ENCODE peak calls at places on chromosome 2, in five cellular contexts. One of them, this sample, is unnamed.

GRCh38 chr2:195056001-195056400 is 601.0 kb upstream of the SLC39A10 start:
- DNase-seq in AG04449: no peak
- DNase-seq in activated CD4-positive, alpha-beta T cell treated with anti-CD3 and anti-CD28 coated beads, Interleukin-2, amount 50 U/mL, for 48 hours: no peak
- DNase-seq in posterior cingulate gyrus: no peak
- DNase-seq in esophagus squamous epithelium: no peak
- DNase-seq in this sample: no peak

GRCh38 chr2:36455788-36456187 is 100.2 kb downstream of the CRIM1 start:
- DNase-seq in AG04449: no peak
- DNase-seq in activated CD4-positive, alpha-beta T cell treated with anti-CD3 and anti-CD28 coated beads, Interleukin-2, amount 50 U/mL, for 48 hours: no peak
- DNase-seq in posterior cingulate gyrus: no peak
- DNase-seq in esophagus squamous epithelium: no peak
- DNase-seq in this sample: no peak

GRCh38 chr2:236720974-236721600 is 151.5 kb downstream of the ACKR3 start:
- DNase-seq in AG04449: no peak
- DNase-seq in activated CD4-positive, alpha-beta T cell treated with anti-CD3 and anti-CD28 coated beads, Interleukin-2, amount 50 U/mL, for 48 hours: no peak
- DNase-seq in posterior cingulate gyrus: no peak
- DNase-seq in esophagus squamous epithelium: no peak
- DNase-seq in this sample: no peak

GRCh38 chr2:235637906-235638305 is 144.1 kb downstream of the AGAP1 start:
- DNase-seq in AG04449: no peak
- DNase-seq in activated CD4-positive, alpha-beta T cell treated with anti-CD3 and anti-CD28 coated beads, Interleukin-2, amount 50 U/mL, for 48 hours: no peak
- DNase-seq in posterior cingulate gyrus: no peak
- DNase-seq in esophagus squamous epithelium: no peak
- DNase-seq in this sample: no peak

GRCh38 chr2:233566141-233566956 is at the start of gene USP40:
- DNase-seq in AG04449: peak; percentile 68
- DNase-seq in activated CD4-positive, alpha-beta T cell treated with anti-CD3 and anti-CD28 coated beads, Interleukin-2, amount 50 U/mL, for 48 hours: peak; percentile 65
- DNase-seq in posterior cingulate gyrus: peak; percentile 77
- DNase-seq in esophagus squamous epithelium: peak; percentile 33
- DNase-seq in this sample: peak; percentile 52

GRCh38 chr2:17959356-17959755 is 80.9 kb downstream of the KCNS3 start:
- DNase-seq in AG04449: no peak
- DNase-seq in activated CD4-positive, alpha-beta T cell treated with anti-CD3 and anti-CD28 coated beads, Interleukin-2, amount 50 U/mL, for 48 hours: no peak
- DNase-seq in posterior cingulate gyrus: no peak
- DNase-seq in esophagus squamous epithelium: no peak
- DNase-seq in this sample: no peak

GRCh38 chr2:86570069-86570468 is 6.8 kb upstream of the CHMP3 start:
- DNase-seq in AG04449: no peak
- DNase-seq in activated CD4-positive, alpha-beta T cell treated with anti-CD3 and anti-CD28 coated beads, Interleukin-2, amount 50 U/mL, for 48 hours: no peak
- DNase-seq in posterior cingulate gyrus: no peak
- DNase-seq in esophagus squamous epithelium: no peak
- DNase-seq in this sample: no peak

GRCh38 chr2:40213071-40213470 is 238.8 kb downstream of the SLC8A1 start:
- DNase-seq in AG04449: no peak
- DNase-seq in activated CD4-positive, alpha-beta T cell treated with anti-CD3 and anti-CD28 coated beads, Interleukin-2, amount 50 U/mL, for 48 hours: no peak
- DNase-seq in posterior cingulate gyrus: no peak
- DNase-seq in esophagus squamous epithelium: no peak
- DNase-seq in this sample: no peak

GRCh38 chr2:71604709-71605085 is 151.3 kb downstream of the DYSF start:
- DNase-seq in AG04449: no peak
- DNase-seq in activated CD4-positive, alpha-beta T cell treated with anti-CD3 and anti-CD28 coated beads, Interleukin-2, amount 50 U/mL, for 48 hours: no peak
- DNase-seq in posterior cingulate gyrus: no peak
- DNase-seq in esophagus squamous epithelium: no peak
- DNase-seq in this sample: no peak

GRCh38 chr2:174490032-174490431 is 3.2 kb upstream of the GPR155 start:
- DNase-seq in AG04449: no peak
- DNase-seq in activated CD4-positive, alpha-beta T cell treated with anti-CD3 and anti-CD28 coated beads, Interleukin-2, amount 50 U/mL, for 48 hours: no peak
- DNase-seq in posterior cingulate gyrus: no peak
- DNase-seq in esophagus squamous epithelium: no peak
- DNase-seq in this sample: no peak

GRCh38 chr2:207951734-207952480 is 73.4 kb downstream of the PLEKHM3 start:
- DNase-seq in AG04449: no peak
- DNase-seq in activated CD4-positive, alpha-beta T cell treated with anti-CD3 and anti-CD28 coated beads, Interleukin-2, amount 50 U/mL, for 48 hours: no peak
- DNase-seq in posterior cingulate gyrus: no peak
- DNase-seq in esophagus squamous epithelium: no peak
- DNase-seq in this sample: no peak

GRCh38 chr2:182542501-182543258 is 115.8 kb upstream of the PDE1A start:
- DNase-seq in AG04449: no peak
- DNase-seq in activated CD4-positive, alpha-beta T cell treated with anti-CD3 and anti-CD28 coated beads, Interleukin-2, amount 50 U/mL, for 48 hours: no peak
- DNase-seq in posterior cingulate gyrus: no peak
- DNase-seq in esophagus squamous epithelium: no peak
- DNase-seq in this sample: no peak

GRCh38 chr2:151379191-151379590 is 21.8 kb downstream of the TNFAIP6 start:
- DNase-seq in AG04449: no peak
- DNase-seq in activated CD4-positive, alpha-beta T cell treated with anti-CD3 and anti-CD28 coated beads, Interleukin-2, amount 50 U/mL, for 48 hours: no peak
- DNase-seq in posterior cingulate gyrus: no peak
- DNase-seq in esophagus squamous epithelium: no peak
- DNase-seq in this sample: no peak

GRCh38 chr2:23597687-23598086 is 212.7 kb downstream of the KLHL29 start:
- DNase-seq in AG04449: no peak
- DNase-seq in activated CD4-positive, alpha-beta T cell treated with anti-CD3 and anti-CD28 coated beads, Interleukin-2, amount 50 U/mL, for 48 hours: no peak
- DNase-seq in posterior cingulate gyrus: no peak
- DNase-seq in esophagus squamous epithelium: no peak
- DNase-seq in this sample: no peak

GRCh38 chr2:19790291-19790690 is 111.5 kb downstream of the TTC32 start:
- DNase-seq in AG04449: no peak
- DNase-seq in activated CD4-positive, alpha-beta T cell treated with anti-CD3 and anti-CD28 coated beads, Interleukin-2, amount 50 U/mL, for 48 hours: no peak
- DNase-seq in posterior cingulate gyrus: no peak
- DNase-seq in esophagus squamous epithelium: no peak
- DNase-seq in this sample: no peak

GRCh38 chr2:187500585-187501359 is 52.7 kb upstream of the CALCRL start:
- DNase-seq in AG04449: no peak
- DNase-seq in activated CD4-positive, alpha-beta T cell treated with anti-CD3 and anti-CD28 coated beads, Interleukin-2, amount 50 U/mL, for 48 hours: no peak
- DNase-seq in posterior cingulate gyrus: no peak
- DNase-seq in esophagus squamous epithelium: no peak
- DNase-seq in this sample: no peak

GRCh38 chr2:133331437-133331836 is 236.8 kb downstream of the NCKAP5 start:
- DNase-seq in AG04449: no peak
- DNase-seq in activated CD4-positive, alpha-beta T cell treated with anti-CD3 and anti-CD28 coated beads, Interleukin-2, amount 50 U/mL, for 48 hours: no peak
- DNase-seq in posterior cingulate gyrus: no peak
- DNase-seq in esophagus squamous epithelium: no peak
- DNase-seq in this sample: no peak

GRCh38 chr2:113277474-113278072 is 1.1 kb downstream of the PAX8 start:
- DNase-seq in AG04449: no peak
- DNase-seq in activated CD4-positive, alpha-beta T cell treated with anti-CD3 and anti-CD28 coated beads, Interleukin-2, amount 50 U/mL, for 48 hours: no peak
- DNase-seq in posterior cingulate gyrus: no peak
- DNase-seq in esophagus squamous epithelium: no peak
- DNase-seq in this sample: no peak

GRCh38 chr2:160096414-160096813 is 34.0 kb upstream of the PLA2R1 start:
- DNase-seq in AG04449: no peak
- DNase-seq in activated CD4-positive, alpha-beta T cell treated with anti-CD3 and anti-CD28 coated beads, Interleukin-2, amount 50 U/mL, for 48 hours: peak; percentile 2
- DNase-seq in posterior cingulate gyrus: no peak
- DNase-seq in esophagus squamous epithelium: no peak
- DNase-seq in this sample: peak; percentile 55

GRCh38 chr2:15800489-15801329 is 139.6 kb upstream of the MYCN start:
- DNase-seq in AG04449: no peak
- DNase-seq in activated CD4-positive, alpha-beta T cell treated with anti-CD3 and anti-CD28 coated beads, Interleukin-2, amount 50 U/mL, for 48 hours: no peak
- DNase-seq in posterior cingulate gyrus: peak; percentile 74
- DNase-seq in esophagus squamous epithelium: no peak
- DNase-seq in this sample: no peak

GRCh38 chr2:168639501-168639900 is 162.9 kb upstream of the NOSTRIN start:
- DNase-seq in AG04449: peak; percentile 79
- DNase-seq in activated CD4-positive, alpha-beta T cell treated with anti-CD3 and anti-CD28 coated beads, Interleukin-2, amount 50 U/mL, for 48 hours: no peak
- DNase-seq in posterior cingulate gyrus: no peak
- DNase-seq in esophagus squamous epithelium: no peak
- DNase-seq in this sample: no peak

GRCh38 chr2:220181158-220181557 is 553.7 kb downstream of the SLC4A3 start:
- DNase-seq in AG04449: no peak
- DNase-seq in activated CD4-positive, alpha-beta T cell treated with anti-CD3 and anti-CD28 coated beads, Interleukin-2, amount 50 U/mL, for 48 hours: no peak
- DNase-seq in posterior cingulate gyrus: no peak
- DNase-seq in esophagus squamous epithelium: no peak
- DNase-seq in this sample: no peak

GRCh38 chr2:69416147-69416546 is 21.1 kb downstream of the NFU1 start:
- DNase-seq in AG04449: no peak
- DNase-seq in activated CD4-positive, alpha-beta T cell treated with anti-CD3 and anti-CD28 coated beads, Interleukin-2, amount 50 U/mL, for 48 hours: no peak
- DNase-seq in posterior cingulate gyrus: no peak
- DNase-seq in esophagus squamous epithelium: no peak
- DNase-seq in this sample: no peak

GRCh38 chr2:24682357-24682756 is 110.8 kb downstream of the PTRHD1 start:
- DNase-seq in AG04449: no peak
- DNase-seq in activated CD4-positive, alpha-beta T cell treated with anti-CD3 and anti-CD28 coated beads, Interleukin-2, amount 50 U/mL, for 48 hours: no peak
- DNase-seq in posterior cingulate gyrus: no peak
- DNase-seq in esophagus squamous epithelium: no peak
- DNase-seq in this sample: no peak

GRCh38 chr2:219772103-219772502 is 144.7 kb downstream of the SLC4A3 start:
- DNase-seq in AG04449: no peak
- DNase-seq in activated CD4-positive, alpha-beta T cell treated with anti-CD3 and anti-CD28 coated beads, Interleukin-2, amount 50 U/mL, for 48 hours: no peak
- DNase-seq in posterior cingulate gyrus: no peak
- DNase-seq in esophagus squamous epithelium: no peak
- DNase-seq in this sample: no peak

GRCh38 chr2:145753966-145754365 is 1234.0 kb upstream of the ZEB2 start:
- DNase-seq in AG04449: no peak
- DNase-seq in activated CD4-positive, alpha-beta T cell treated with anti-CD3 and anti-CD28 coated beads, Interleukin-2, amount 50 U/mL, for 48 hours: no peak
- DNase-seq in posterior cingulate gyrus: no peak
- DNase-seq in esophagus squamous epithelium: no peak
- DNase-seq in this sample: no peak

GRCh38 chr2:31233216-31233615 is 736 bp upstream of the EHD3 start:
- DNase-seq in AG04449: no peak
- DNase-seq in activated CD4-positive, alpha-beta T cell treated with anti-CD3 and anti-CD28 coated beads, Interleukin-2, amount 50 U/mL, for 48 hours: no peak
- DNase-seq in posterior cingulate gyrus: no peak
- DNase-seq in esophagus squamous epithelium: no peak
- DNase-seq in this sample: no peak

GRCh38 chr2:24124003-24124585 is 825 bp downstream of the FAM228B start:
- DNase-seq in AG04449: no peak
- DNase-seq in activated CD4-positive, alpha-beta T cell treated with anti-CD3 and anti-CD28 coated beads, Interleukin-2, amount 50 U/mL, for 48 hours: no peak
- DNase-seq in posterior cingulate gyrus: no peak
- DNase-seq in esophagus squamous epithelium: no peak
- DNase-seq in this sample: no peak

GRCh38 chr2:60735496-60736250 is 20.4 kb upstream of the PAPOLG start:
- DNase-seq in AG04449: no peak
- DNase-seq in activated CD4-positive, alpha-beta T cell treated with anti-CD3 and anti-CD28 coated beads, Interleukin-2, amount 50 U/mL, for 48 hours: no peak
- DNase-seq in posterior cingulate gyrus: no peak
- DNase-seq in esophagus squamous epithelium: no peak
- DNase-seq in this sample: no peak

GRCh38 chr2:97871096-97871780 is 124.5 kb downstream of the TMEM131 start:
- DNase-seq in AG04449: no peak
- DNase-seq in activated CD4-positive, alpha-beta T cell treated with anti-CD3 and anti-CD28 coated beads, Interleukin-2, amount 50 U/mL, for 48 hours: no peak
- DNase-seq in posterior cingulate gyrus: no peak
- DNase-seq in esophagus squamous epithelium: no peak
- DNase-seq in this sample: no peak

GRCh38 chr2:233240897-233241296 is 10.6 kb upstream of the ATG16L1 start:
- DNase-seq in AG04449: no peak
- DNase-seq in activated CD4-positive, alpha-beta T cell treated with anti-CD3 and anti-CD28 coated beads, Interleukin-2, amount 50 U/mL, for 48 hours: no peak
- DNase-seq in posterior cingulate gyrus: no peak
- DNase-seq in esophagus squamous epithelium: no peak
- DNase-seq in this sample: no peak

GRCh38 chr2:43223412-43224040 is 2.9 kb downstream of the ZFP36L2 start:
- DNase-seq in AG04449: no peak
- DNase-seq in activated CD4-positive, alpha-beta T cell treated with anti-CD3 and anti-CD28 coated beads, Interleukin-2, amount 50 U/mL, for 48 hours: no peak
- DNase-seq in posterior cingulate gyrus: no peak
- DNase-seq in esophagus squamous epithelium: no peak
- DNase-seq in this sample: no peak

GRCh38 chr2:46632349-46632748 is 153.0 kb downstream of the TMEM247 start:
- DNase-seq in AG04449: no peak
- DNase-seq in activated CD4-positive, alpha-beta T cell treated with anti-CD3 and anti-CD28 coated beads, Interleukin-2, amount 50 U/mL, for 48 hours: no peak
- DNase-seq in posterior cingulate gyrus: no peak
- DNase-seq in esophagus squamous epithelium: no peak
- DNase-seq in this sample: no peak

GRCh38 chr2:140683658-140684057 is 1447.2 kb downstream of the LRP1B start:
- DNase-seq in AG04449: no peak
- DNase-seq in activated CD4-positive, alpha-beta T cell treated with anti-CD3 and anti-CD28 coated beads, Interleukin-2, amount 50 U/mL, for 48 hours: no peak
- DNase-seq in posterior cingulate gyrus: no peak
- DNase-seq in esophagus squamous epithelium: no peak
- DNase-seq in this sample: no peak

GRCh38 chr2:83103602-83104001 is 1355.5 kb downstream of the SUCLG1 start:
- DNase-seq in AG04449: peak; percentile 74
- DNase-seq in activated CD4-positive, alpha-beta T cell treated with anti-CD3 and anti-CD28 coated beads, Interleukin-2, amount 50 U/mL, for 48 hours: no peak
- DNase-seq in posterior cingulate gyrus: no peak
- DNase-seq in esophagus squamous epithelium: no peak
- DNase-seq in this sample: no peak

GRCh38 chr2:147511491-147511948 is 333.3 kb upstream of the ACVR2A start:
- DNase-seq in AG04449: no peak
- DNase-seq in activated CD4-positive, alpha-beta T cell treated with anti-CD3 and anti-CD28 coated beads, Interleukin-2, amount 50 U/mL, for 48 hours: no peak
- DNase-seq in posterior cingulate gyrus: peak; percentile 40
- DNase-seq in esophagus squamous epithelium: no peak
- DNase-seq in this sample: no peak

GRCh38 chr2:135829420-135829983 is 7.5 kb downstream of the LCT start:
- DNase-seq in AG04449: no peak
- DNase-seq in activated CD4-positive, alpha-beta T cell treated with anti-CD3 and anti-CD28 coated beads, Interleukin-2, amount 50 U/mL, for 48 hours: no peak
- DNase-seq in posterior cingulate gyrus: no peak
- DNase-seq in esophagus squamous epithelium: no peak
- DNase-seq in this sample: no peak

GRCh38 chr2:53755022-53755630 is 12.5 kb upstream of the CHAC2 start:
- DNase-seq in AG04449: no peak
- DNase-seq in activated CD4-positive, alpha-beta T cell treated with anti-CD3 and anti-CD28 coated beads, Interleukin-2, amount 50 U/mL, for 48 hours: no peak
- DNase-seq in posterior cingulate gyrus: no peak
- DNase-seq in esophagus squamous epithelium: no peak
- DNase-seq in this sample: no peak

GRCh38 chr2:147368306-147368705 is 476.5 kb upstream of the ACVR2A start:
- DNase-seq in AG04449: no peak
- DNase-seq in activated CD4-positive, alpha-beta T cell treated with anti-CD3 and anti-CD28 coated beads, Interleukin-2, amount 50 U/mL, for 48 hours: no peak
- DNase-seq in posterior cingulate gyrus: no peak
- DNase-seq in esophagus squamous epithelium: no peak
- DNase-seq in this sample: no peak

GRCh38 chr2:9422321-9423099 is 818 bp downstream of the ITGB1BP1 start:
- DNase-seq in AG04449: no peak
- DNase-seq in activated CD4-positive, alpha-beta T cell treated with anti-CD3 and anti-CD28 coated beads, Interleukin-2, amount 50 U/mL, for 48 hours: peak; percentile 55
- DNase-seq in posterior cingulate gyrus: peak; percentile 32
- DNase-seq in esophagus squamous epithelium: no peak
- DNase-seq in this sample: no peak